ENCODE peak calls at places on chromosome 20, in four cellular contexts. R, S, U and A are unnamed samples.

GRCh38 chr20:25407311-25408169 is at the start of gene GINS1:
- DNase-seq in R (peak), S (peak), U (peak), A (peak)

GRCh38 chr20:23937303-23938117 is 51.1 kb downstream of the GGTLC1 start:
- DNase-seq in R (peak), S (peak), U (peak), A (peak)

GRCh38 chr20:1856419-1856818 is 38.8 kb upstream of the SIRPA start:
- DNase-seq in R (no peak), S (no peak), U (no peak), A (no peak)

GRCh38 chr20:2693286-2693995 is 861 bp downstream of the EBF4 start:
- DNase-seq in R (no peak), S (peak), U (peak), A (peak)

GRCh38 chr20:33796263-33796906 is 14.8 kb upstream of the CHMP4B start:
- DNase-seq in R (no peak), S (no peak), U (no peak), A (no peak)

GRCh38 chr20:60362531-60362930 is 404.3 kb downstream of the CDH26 start:
- DNase-seq in R (no peak), S (no peak), U (no peak), A (no peak)

GRCh38 chr20:41436679-41437078 is 70.1 kb upstream of the EMILIN3 start:
- DNase-seq in R (peak), S (no peak), U (no peak), A (no peak)

GRCh38 chr20:33407251-33407650 is 5.9 kb upstream of the CDK5RAP1 start:
- DNase-seq in R (peak), S (no peak), U (no peak), A (no peak)

GRCh38 chr20:46174469-46175126 is 56.5 kb downstream of the CD40 start:
- DNase-seq in R (peak), S (peak), U (peak), A (peak)

GRCh38 chr20:38725959-38726848 is 1.9 kb downstream of the SLC32A1 start:
- DNase-seq in R (peak), S (peak), U (peak), A (peak)

GRCh38 chr20:11207749-11208502 is 534.1 kb upstream of the JAG1 start:
- DNase-seq in R (peak), S (no peak), U (no peak), A (peak)

GRCh38 chr20:36629719-36630340 is 16.2 kb downstream of the SLA2 start:
- DNase-seq in R (no peak), S (no peak), U (no peak), A (no peak)

GRCh38 chr20:40435146-40435545 is 253.9 kb downstream of the MAFB start:
- DNase-seq in R (no peak), S (no peak), U (no peak), A (no peak)

GRCh38 chr20:35146299-35146921 is 726 bp downstream of the EDEM2 start:
- DNase-seq in R (no peak), S (peak), U (no peak), A (peak)

GRCh38 chr20:32477594-32478512 is 107.3 kb downstream of the NOL4L start:
- DNase-seq in R (no peak), S (no peak), U (no peak), A (no peak)

GRCh38 chr20:12989586-12989985 is 19.2 kb upstream of the SPTLC3 start:
- DNase-seq in R (no peak), S (no peak), U (no peak), A (no peak)

GRCh38 chr20:13286600-13286999 is 65.5 kb downstream of the ISM1 start:
- DNase-seq in R (no peak), S (no peak), U (no peak), A (no peak)

GRCh38 chr20:5181955-5182354 is 55.1 kb downstream of the CDS2 start:
- DNase-seq in R (peak), S (no peak), U (no peak), A (no peak)

GRCh38 chr20:41697861-41698559 is 79.8 kb upstream of the CHD6 start:
- DNase-seq in R (peak), S (peak), U (no peak), A (peak)

GRCh38 chr20:46955601-46956556 is 61.2 kb downstream of the EYA2 start:
- DNase-seq in R (peak), S (no peak), U (no peak), A (no peak)

GRCh38 chr20:24034820-24035219 is 46.2 kb upstream of the GGTLC1 start:
- DNase-seq in R (no peak), S (no peak), U (no peak), A (no peak)

GRCh38 chr20:63846128-63846771 is 15.0 kb upstream of the ABHD16B start:
- DNase-seq in R (no peak), S (peak), U (peak), A (peak)

GRCh38 chr20:46133886-46134654 is 16.0 kb downstream of the CD40 start:
- DNase-seq in R (no peak), S (no peak), U (no peak), A (no peak)

GRCh38 chr20:61295249-61295648 is 43.2 kb downstream of the CDH4 start:
- DNase-seq in R (peak), S (no peak), U (no peak), A (no peak)

GRCh38 chr20:53794529-53795115 is 201.0 kb upstream of the ZNF217 start:
- DNase-seq in R (peak), S (no peak), U (no peak), A (no peak)

GRCh38 chr20:13468166-13468565 is 170.6 kb downstream of the TASP1 start:
- DNase-seq in R (no peak), S (no peak), U (no peak), A (no peak)

GRCh38 chr20:437787-438486 is 24.4 kb downstream of the TBC1D20 start:
- DNase-seq in R (no peak), S (no peak), U (no peak), A (no peak)

GRCh38 chr20:58649288-58650180 is 1.5 kb upstream of the STX16 start:
- DNase-seq in R (no peak), S (no peak), U (peak), A (no peak)

GRCh38 chr20:58088105-58088504 is 140.3 kb downstream of the ANKRD60 start:
- DNase-seq in R (no peak), S (no peak), U (no peak), A (no peak)

GRCh38 chr20:5789827-5790226 is 39.6 kb downstream of the SHLD1 start:
- DNase-seq in R (no peak), S (no peak), U (no peak), A (no peak)

GRCh38 chr20:46954490-46955038 is 59.9 kb downstream of the EYA2 start:
- DNase-seq in R (peak), S (no peak), U (no peak), A (no peak)

GRCh38 chr20:10783660-10784336 is 110.0 kb upstream of the JAG1 start:
- DNase-seq in R (no peak), S (no peak), U (no peak), A (peak)

GRCh38 chr20:33909331-33909921 is 84.3 kb upstream of the RALY start:
- DNase-seq in R (peak), S (no peak), U (no peak), A (peak)

GRCh38 chr20:14785065-14785743 is 447.8 kb upstream of the FLRT3 start:
- DNase-seq in R (no peak), S (no peak), U (no peak), A (no peak)

GRCh38 chr20:60085551-60086132 is 127.4 kb downstream of the CDH26 start:
- DNase-seq in R (no peak), S (peak), U (no peak), A (peak)

GRCh38 chr20:16842721-16843120 is 94.6 kb downstream of the OTOR start:
- DNase-seq in R (no peak), S (no peak), U (no peak), A (no peak)

GRCh38 chr20:16846011-16846410 is 97.9 kb downstream of the OTOR start:
- DNase-seq in R (peak), S (no peak), U (no peak), A (no peak)

GRCh38 chr20:16844406-16844805 is 96.2 kb downstream of the OTOR start:
- DNase-seq in R (no peak), S (no peak), U (no peak), A (no peak)
- H4K5ac ChIP-seq in R (no peak), S (no peak), U (no peak), A (no peak)

DNA sequence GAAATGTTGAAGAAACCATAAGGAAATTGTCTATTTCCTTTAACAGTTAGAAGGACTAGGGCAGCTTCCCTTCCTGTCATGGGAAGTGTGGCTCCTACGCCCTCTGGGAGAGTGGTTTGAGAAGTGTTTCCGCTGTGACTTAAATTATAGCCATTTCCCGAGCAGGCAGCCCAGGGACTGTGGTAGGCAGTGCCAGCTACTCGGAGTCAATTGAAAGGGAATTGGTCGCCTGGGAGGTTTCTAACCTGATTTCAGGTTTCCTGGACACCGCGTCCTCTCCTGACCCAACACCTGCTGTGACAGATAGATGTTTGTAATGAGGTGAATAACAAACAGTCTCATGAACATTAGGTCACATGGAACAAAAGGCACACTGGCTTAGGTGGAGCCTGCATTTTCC is 256.1 kb upstream of the PLCB4 start:
- DNase-seq in R (no peak), S (peak), U (peak), A (peak)
- H3K27ac ChIP-seq in R (no peak), S (no peak), U (no peak), A (no peak)

GRCh38 chr20:56409521-56409920 is 2.5 kb upstream of the CASS4 start:
- DNase-seq in R (peak), S (no peak), U (no peak), A (no peak)
- H4K5ac ChIP-seq in R (peak), S (no peak), U (no peak), A (no peak)

GRCh38 chr20:4135385-4136077 is 120.2 kb upstream of the RNF24 start:
- DNase-seq in R (peak), S (peak), U (no peak), A (peak)
- H3K27ac ChIP-seq in R (peak), S (no peak), U (no peak), A (peak)

GRCh38 chr20:51802170-51802745 is at the start of gene SALL4:
- DNase-seq in R (no peak), S (peak), U (peak), A (peak)
- H4K5ac ChIP-seq in R (no peak), S (no peak), U (peak), A (peak)